ENCODE peak calls at places on chromosomes 11 and 22, in nine cellular contexts. K is neuronal stem cell, S is K562, B is HepG2, G is mammary epithelial cell, I is PC-9, R is hepatocyte, A is SK-N-SH, O is HCT116. D is an unnamed sample.

GRCh38 chr11:71293961-71294782 is 41.8 kb upstream of the SHANK2 start:
- DNase-seq in K (no peak), S (no peak), B (no peak), G (no peak), I (no peak), R (no peak), A (no peak), O (no peak), D (no peak)

GRCh38 chr11:44755553-44756505 is 29.1 kb downstream of the TSPAN18 start:
- DNase-seq in K (no peak), S (no peak), B (no peak), G (no peak), I (no peak), R (peak; percentile 22), A (peak; percentile 42), O (no peak), D (peak; percentile 35)

GRCh38 chr22:33565580-33565995 is 354.7 kb downstream of the LARGE1 start:
- DNase-seq in K (no peak), S (no peak), B (no peak), G (no peak), I (no peak), R (no peak), A (no peak), O (no peak), D (no peak)

GRCh38 chr11:98736813-98737212 is 283.9 kb upstream of the CNTN5 start:
- DNase-seq in K (no peak), S (no peak), B (no peak), G (no peak), I (no peak), R (no peak), A (no peak), O (no peak), D (no peak)

GRCh38 chr11:1494650-1495049 is 8.1 kb upstream of the MOB2 start:
- DNase-seq in K (no peak), S (no peak), B (no peak), G (no peak), I (no peak), R (no peak), A (no peak), O (no peak), D (no peak)

GRCh38 chr11:102476069-102476468 is 23.5 kb upstream of the TMEM123 start:
- DNase-seq in K (no peak), S (no peak), B (no peak), G (peak; percentile 66), I (no peak), R (no peak), A (no peak), O (no peak), D (no peak)

GRCh38 chr11:100902454-100903141 is 215.5 kb downstream of the ARHGAP42 start:
- DNase-seq in K (no peak), S (no peak), B (no peak), G (no peak), I (no peak), R (no peak), A (no peak), O (no peak), D (no peak)

GRCh38 chr11:117856252-117856651 is 20.2 kb downstream of the FXYD6 start:
- DNase-seq in K (no peak), S (no peak), B (no peak), G (no peak), I (no peak), R (no peak), A (no peak), O (no peak), D (no peak)

GRCh38 chr11:58788355-58789023 is 56.0 kb downstream of the GLYATL2 start:
- DNase-seq in K (peak; percentile 31), S (peak; percentile 54), B (peak; percentile 67), G (peak; percentile 77), I (peak; percentile 67), R (peak; percentile 63), A (peak; percentile 34), O (peak; percentile 34), D (peak; percentile 38)

GRCh38 chr11:108870373-108871020 is 205.6 kb downstream of the DDX10 start:
- DNase-seq in K (no peak), S (no peak), B (peak; percentile 15), G (peak; percentile 46), I (no peak), R (no peak), A (no peak), O (no peak), D (peak; percentile 93)

GRCh38 chr11:116646191-116646590 is 126.6 kb downstream of the BUD13 start:
- DNase-seq in K (no peak), S (no peak), B (no peak), G (no peak), I (no peak), R (no peak), A (no peak), O (no peak), D (no peak)

GRCh38 chr22:21587803-21588611 is 20.5 kb downstream of the UBE2L3 start:
- DNase-seq in K (no peak), S (peak; percentile 74), B (no peak), G (no peak), I (no peak), R (no peak), A (no peak), O (no peak), D (peak; percentile 78)

GRCh38 chr11:27868226-27868625 is 168.0 kb upstream of the BDNF start:
- DNase-seq in K (no peak), S (no peak), B (no peak), G (no peak), I (no peak), R (no peak), A (no peak), O (no peak), D (no peak)

GRCh38 chr11:65437436-65438227 is 15.0 kb downstream of the NEAT1 start:
- DNase-seq in K (no peak), S (no peak), B (no peak), G (no peak), I (no peak), R (peak; percentile 3), A (no peak), O (no peak), D (peak; percentile 53)

GRCh38 chr11:78213526-78214330 is 25.0 kb downstream of the USP35 start:
- DNase-seq in K (no peak), S (no peak), B (no peak), G (no peak), I (no peak), R (no peak), A (no peak), O (no peak), D (no peak)

DNA sequence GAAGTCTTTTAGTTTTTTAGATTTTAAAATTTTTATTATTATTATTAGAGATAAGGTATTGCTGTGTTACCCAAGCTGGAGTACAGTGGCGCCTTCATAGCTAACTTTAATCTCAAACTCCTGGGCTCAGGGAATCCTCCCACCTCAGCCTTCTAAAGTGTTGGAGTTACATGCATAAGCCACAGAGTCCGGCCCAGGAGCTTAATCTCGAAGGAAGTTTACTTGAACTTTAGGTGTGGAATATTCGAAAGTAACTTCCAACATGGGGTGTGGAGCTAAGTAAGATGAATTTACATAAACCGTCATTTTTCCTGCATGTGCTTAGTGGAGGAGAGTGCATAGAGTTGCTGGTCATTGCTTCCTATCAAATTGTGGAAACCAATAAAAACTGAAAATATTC is 1.4 kb downstream of the ATG13 start:
- DNase-seq in K (no peak), S (no peak), B (no peak), G (no peak), I (no peak), R (no peak), A (no peak), O (no peak), D (peak; percentile 4)
- H3K4me3 ChIP-seq in K (no peak overlapping the region), S (peak overlapping the region; percentile 22), B (peak overlapping the region; percentile 100), G (peak overlapping the region; percentile 39), I (peak overlapping the region; percentile 95), R (peak overlapping the region; percentile 60), A (no peak overlapping the region), O (no peak overlapping the region), D (peak overlapping the region; percentile 99)

GRCh38 chr11:94524293-94524692 is 12.0 kb downstream of the C11orf97 start:
- DNase-seq in K (no peak), S (no peak), B (no peak), G (peak; percentile 34), I (no peak), R (no peak), A (no peak), O (no peak), D (no peak)

GRCh38 chr11:94526645-94527438 is 14.6 kb downstream of the C11orf97 start:
- DNase-seq in K (no peak), S (no peak), B (no peak), G (no peak), I (no peak), R (no peak), A (no peak), O (no peak), D (no peak)

GRCh38 chr11:94528551-94528950 is 15.2 kb upstream of the FUT4 start:
- DNase-seq in K (no peak), S (no peak), B (no peak), G (no peak), I (no peak), R (no peak), A (no peak), O (no peak), D (no peak)

GRCh38 chr11:94521684-94522083 is 9.4 kb downstream of the C11orf97 start:
- DNase-seq in K (no peak), S (peak; percentile 13), B (peak; percentile 16), G (no peak), I (no peak), R (no peak), A (no peak), O (no peak), D (peak; percentile 24)

DNA sequence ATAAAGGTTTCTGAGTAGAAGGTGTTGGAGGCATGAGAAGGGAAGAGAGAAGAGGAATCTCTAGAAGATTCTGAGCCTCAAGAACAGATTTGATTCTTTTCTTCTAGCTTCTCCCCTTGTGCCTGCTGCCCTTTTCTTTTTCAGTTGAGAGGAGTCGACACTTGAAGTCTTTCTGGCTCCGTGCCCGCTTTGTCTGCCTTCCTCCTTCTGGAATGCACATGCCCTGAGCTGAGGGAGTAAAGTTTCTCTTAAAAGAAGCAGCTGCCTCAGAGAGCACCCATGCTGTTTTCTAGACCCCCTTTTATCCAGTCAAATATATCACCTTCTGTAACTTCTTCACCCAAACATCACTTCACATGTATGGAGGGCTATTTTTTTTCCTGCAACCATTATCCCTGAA is 13.7 kb downstream of the C11orf97 start:
- DNase-seq in K (peak; percentile 5), S (no peak), B (no peak), G (peak; percentile 54), I (no peak), R (peak; percentile 57), A (no peak), O (no peak), D (peak; percentile 79)
- H3K4me2 ChIP-seq in K (no peak overlapping the region), S (no peak overlapping the region), B (no peak overlapping the region), G (no peak overlapping the region), I (no peak overlapping the region), R (no peak overlapping the region), A (no peak overlapping the region), O (no peak overlapping the region), D (no peak overlapping the region)

GRCh38 chr11:76209671-76209955 is 3.3 kb upstream of the WNT11 start:
- DNase-seq in K (no peak), S (no peak), B (no peak), G (no peak), I (no peak), R (no peak), A (peak; percentile 63), O (no peak), D (no peak)
- H3K27me3 ChIP-seq in K (peaks cover 90% of the 10 kb centered on the region), S (peaks cover 24% of the 10 kb centered on the region), B (peaks cover 32% of the 10 kb centered on the region), G (peaks cover 37% of the 10 kb centered on the region), I (peaks cover 17% of the 10 kb centered on the region), R (peaks cover 43% of the 10 kb centered on the region), A (peaks cover 10% of the 10 kb centered on the region), O (peaks cover 13% of the 10 kb centered on the region), D (peaks cover 56% of the 10 kb centered on the region)

DNA sequence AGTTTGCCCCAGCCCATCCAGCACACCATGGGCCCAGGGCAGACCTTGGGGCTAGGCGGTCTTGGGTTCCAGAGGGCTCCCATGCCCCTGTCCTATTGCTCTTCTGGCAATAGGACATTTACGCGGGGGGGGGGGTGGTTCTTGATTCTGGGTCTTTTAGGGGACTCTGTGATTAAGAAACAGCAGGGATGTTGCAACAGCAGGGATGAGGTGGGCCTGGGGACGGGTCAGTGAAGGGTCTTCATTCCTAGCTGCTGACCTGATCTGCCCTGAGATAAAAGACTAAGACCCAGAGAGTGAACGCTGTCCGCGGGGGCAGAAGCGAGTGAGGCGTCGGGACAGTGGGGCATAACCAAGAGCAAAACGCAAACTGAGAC is 418 bp upstream of the ADAMTS15 start:
- DNase-seq in K (no peak), S (no peak), B (no peak), G (no peak), I (no peak), R (no peak), A (no peak), O (no peak), D (no peak)
- H3K4me3 ChIP-seq in K (peak overlapping the region; percentile 31), S (no peak overlapping the region), B (no peak overlapping the region), G (peak overlapping the region; percentile 62), I (peak overlapping the region; percentile 74), R (peak overlapping the region; percentile 69), A (peak overlapping the region; percentile 59), O (peak overlapping the region; percentile 65), D (peak overlapping the region; percentile 89)

D was measured in fibroblast of lung.